ENCODE peak calls at places on chromosomes 2 and 18, in five cellular contexts. J is IMR-90, O is A549, D is HepG2, G is K562. N is an unnamed sample.

GRCh38 chr18:69759046-69759445 is 188.6 kb downstream of the CD226 start:
- DNase-seq in J (peak), O (no peak), D (no peak), G (no peak), N (no peak)

GRCh38 chr2:192827735-192828134 is 633.0 kb upstream of the TMEFF2 start:
- DNase-seq in J (no peak), O (no peak), D (no peak), G (no peak), N (no peak)

GRCh38 chr2:84441036-84441435 is 18.0 kb downstream of the SUCLG1 start:
- DNase-seq in J (peak), O (no peak), D (no peak), G (no peak), N (no peak)

GRCh38 chr2:27807476-27807875 is 36.0 kb downstream of the MRPL33 start:
- DNase-seq in J (peak), O (no peak), D (peak), G (peak), N (no peak)

GRCh38 chr2:48845719-48846118 is 90.2 kb upstream of the LHCGR start:
- DNase-seq in J (no peak), O (no peak), D (no peak), G (no peak), N (no peak)

GRCh38 chr2:100822587-100823248 is 2.8 kb downstream of the NPAS2 start:
- DNase-seq in J (peak), O (no peak), D (peak), G (no peak), N (no peak)

GRCh38 chr2:129923265-129924141 is 56.0 kb upstream of the RAB6C start:
- DNase-seq in J (peak), O (no peak), D (peak), G (peak), N (no peak)

GRCh38 chr18:69397096-69397495 is 3.6 kb upstream of the DOK6 start:
- DNase-seq in J (peak), O (no peak), D (no peak), G (no peak), N (no peak)

GRCh38 chr2:208783184-208783583 is 376.6 kb downstream of the PTH2R start:
- DNase-seq in J (no peak), O (no peak), D (peak), G (no peak), N (no peak)

GRCh38 chr2:173355866-173356508 is 1.3 kb downstream of the CDCA7 start:
- DNase-seq in J (no peak), O (no peak), D (peak), G (no peak), N (no peak)

GRCh38 chr2:21454839-21455238 is 331.1 kb downstream of the TDRD15 start:
- DNase-seq in J (no peak), O (no peak), D (no peak), G (no peak), N (no peak)

GRCh38 chr2:152635635-152636298 is 81.5 kb downstream of the PRPF40A start:
- DNase-seq in J (peak), O (peak), D (peak), G (peak), N (no peak)

GRCh38 chr2:165112789-165113188 is 91.1 kb downstream of the SCN3A start:
- DNase-seq in J (no peak), O (no peak), D (no peak), G (no peak), N (no peak)

GRCh38 chr2:164981217-164981990 is 26.1 kb upstream of the SLC38A11 start:
- DNase-seq in J (peak), O (no peak), D (no peak), G (no peak), N (no peak)

GRCh38 chr18:23578891-23579653 is 7.2 kb downstream of the NPC1 start:
- DNase-seq in J (peak), O (no peak), D (no peak), G (no peak), N (no peak)

GRCh38 chr18:79662051-79662450 is 17.6 kb upstream of the CTDP1 start:
- DNase-seq in J (no peak), O (no peak), D (no peak), G (no peak), N (no peak)

GRCh38 chr18:63890950-63891304 is 3.4 kb downstream of the SERPINB2 start:
- DNase-seq in J (peak), O (peak), D (peak), G (no peak), N (no peak)

GRCh38 chr2:27086722-27087446 is at the start of gene KHK:
- DNase-seq in J (no peak), O (peak), D (peak), G (peak), N (no peak)

GRCh38 chr18:24841536-24841935 is 381.1 kb downstream of the HRH4 start:
- DNase-seq in J (peak), O (no peak), D (no peak), G (no peak), N (no peak)

GRCh38 chr2:177900091-177900490 is 172.5 kb downstream of the PDE11A start:
- DNase-seq in J (no peak), O (no peak), D (no peak), G (no peak), N (no peak)

GRCh38 chr2:96423281-96423680 is 81.9 kb downstream of the NEURL3 start:
- DNase-seq in J (no peak), O (no peak), D (no peak), G (no peak), N (no peak)

GRCh38 chr2:237262838-237263771 is 150.9 kb downstream of the COL6A3 start:
- DNase-seq in J (peak), O (no peak), D (no peak), G (no peak), N (no peak)

GRCh38 chr2:66565291-66565690 is 130.4 kb downstream of the MEIS1 start:
- DNase-seq in J (peak), O (no peak), D (no peak), G (no peak), N (no peak)

GRCh38 chr2:30828586-30828985 is 21.3 kb upstream of the CAPN13 start:
- DNase-seq in J (no peak), O (no peak), D (no peak), G (no peak), N (no peak)

GRCh38 chr2:145832681-145833080 is 1312.8 kb upstream of the ZEB2 start:
- DNase-seq in J (no peak), O (no peak), D (no peak), G (no peak), N (no peak)

GRCh38 chr18:49757513-49758262 is 55.6 kb downstream of the ACAA2 start:
- DNase-seq in J (no peak), O (no peak), D (no peak), G (peak), N (no peak)

GRCh38 chr2:233852056-233852455 is 2.3 kb downstream of the HJURP start:
- DNase-seq in J (no peak), O (no peak), D (no peak), G (no peak), N (no peak)

GRCh38 chr2:85132834-85133637 is at the start of gene TCF7L1:
- DNase-seq in J (peak), O (peak), D (peak), G (peak), N (no peak)

GRCh38 chr2:72969706-72970105 is 52.4 kb downstream of the EMX1 start:
- DNase-seq in J (no peak), O (no peak), D (no peak), G (no peak), N (no peak)

GRCh38 chr2:102698369-102699111 is 63.3 kb upstream of the TMEM182 start:
- DNase-seq in J (no peak), O (no peak), D (no peak), G (peak), N (no peak)
- TF ChIP-seq BHLHE40 in J (no peak), O (no peak), D (no peak), G (no peak), N (no peak)

GRCh38 chr18:45677408-45677807 is 46.6 kb upstream of the SLC14A1 start:
- DNase-seq in J (no peak), O (no peak), D (no peak), G (no peak), N (no peak)
- H3K27ac ChIP-seq in J (no peak), O (no peak), D (no peak), G (no peak), N (no peak)

GRCh38 chr2:111118455-111119003 is 2.2 kb upstream of the BCL2L11 start:
- DNase-seq in J (no peak), O (no peak), D (no peak), G (no peak), N (no peak)

GRCh38 chr2:111117666-111118454 is 2.9 kb upstream of the BCL2L11 start:
- DNase-seq in J (peak), O (peak), D (no peak), G (no peak), N (no peak)

GRCh38 chr2:111119847-111120252 is 864 bp upstream of the BCL2L11 start:
- DNase-seq in J (no peak), O (no peak), D (no peak), G (no peak), N (no peak)

GRCh38 chr2:111120253-111121027 is at the start of gene BCL2L11:
- DNase-seq in J (peak), O (peak), D (peak), G (peak), N (no peak)

DNA sequence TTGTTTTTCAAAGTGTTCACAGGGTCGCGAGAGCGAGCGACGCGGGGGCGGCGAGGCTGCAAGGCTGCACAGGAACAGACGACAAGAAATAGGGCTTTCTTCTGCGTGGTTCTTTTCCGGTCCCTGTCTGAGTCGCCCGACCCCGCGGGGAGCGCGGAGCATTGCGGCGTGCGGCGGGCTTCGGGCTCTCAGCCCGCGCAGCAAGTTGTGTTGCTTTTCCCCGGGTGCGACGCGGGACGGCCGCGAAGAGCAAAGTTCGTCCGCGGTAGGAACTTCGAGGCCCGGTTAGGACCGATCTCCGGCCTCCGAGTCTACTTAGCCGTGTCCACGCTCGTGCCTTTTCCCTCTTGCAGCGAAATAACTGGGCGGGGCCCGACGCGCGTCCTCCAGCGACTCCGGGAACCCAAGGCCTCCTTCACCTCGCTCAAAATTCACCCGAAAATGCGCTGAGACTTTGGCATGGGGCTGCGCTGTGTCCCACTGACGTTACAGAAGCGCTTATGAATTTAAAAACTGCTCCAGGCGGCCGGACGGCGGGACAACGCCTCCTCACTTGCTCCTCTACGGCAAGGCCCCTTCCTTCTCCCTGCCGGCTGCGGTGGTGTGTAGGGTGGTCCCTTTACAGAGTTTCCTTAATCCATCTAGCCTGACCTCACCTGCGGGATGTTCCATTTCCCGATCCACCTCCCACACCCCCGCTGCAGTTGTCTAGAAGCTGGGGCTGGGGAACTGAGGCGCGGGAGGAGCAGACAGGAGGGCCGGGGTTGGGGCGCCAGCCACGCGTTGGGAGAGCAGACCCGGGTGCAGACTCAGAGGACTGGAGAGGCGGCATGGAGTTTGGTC is 1.5 kb upstream of the BCL2L11 start:
- DNase-seq in J (no peak), O (no peak), D (no peak), G (no peak), N (no peak)
- TF ChIP-seq BHLHE40 in J (no peak), O (no peak), D (no peak), G (no peak), N (no peak)

GRCh38 chr2:105388971-105389381 is 9.9 kb downstream of the FHL2 start:
- DNase-seq in J (peak), O (no peak), D (no peak), G (no peak), N (no peak)
- H3K27ac ChIP-seq in J (peak), O (no peak), D (no peak), G (no peak), N (no peak)

GRCh38 chr18:634551-635045 is 22.9 kb upstream of the TYMS start:
- DNase-seq in J (no peak), O (no peak), D (no peak), G (no peak), N (no peak)

GRCh38 chr18:629303-630150 is 27.9 kb upstream of the TYMS start:
- DNase-seq in J (no peak), O (peak), D (no peak), G (no peak), N (no peak)

GRCh38 chr18:631560-631959 is 25.9 kb upstream of the TYMS start:
- DNase-seq in J (no peak), O (no peak), D (no peak), G (no peak), N (no peak)

DNA sequence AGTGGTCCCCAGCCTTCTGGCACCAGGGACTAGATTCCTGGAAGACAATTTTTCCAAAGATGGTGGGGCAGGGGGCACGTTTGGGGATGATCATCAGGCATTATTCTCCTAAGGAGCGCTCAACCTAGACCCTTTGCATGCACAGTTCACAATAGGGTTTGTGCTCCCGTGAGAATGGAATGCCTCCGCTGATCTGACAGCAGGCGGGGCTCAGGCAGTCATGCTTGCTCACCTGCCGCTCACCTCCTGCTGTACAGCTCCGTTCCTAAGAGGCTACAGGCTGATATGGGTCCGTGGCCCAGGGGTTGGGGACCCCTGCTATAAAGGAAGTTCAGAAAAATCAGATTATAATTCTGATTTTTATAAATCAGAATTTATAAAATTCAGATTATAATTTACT is 22.3 kb upstream of the TYMS start:
- DNase-seq in J (no peak), O (no peak), D (no peak), G (no peak), N (no peak)
- TF ChIP-seq BHLHE40 in J (no peak), O (no peak), D (no peak), G (no peak), N (no peak)

GRCh38 chr2:138780451-138780880 is 276 bp upstream of the NXPH2 start:
- DNase-seq in J (no peak), O (no peak), D (no peak), G (no peak), N (no peak)
- H3K27ac ChIP-seq in J (no peak), O (peak), D (no peak), G (no peak), N (no peak)

GRCh38 chr2:15316370-15316814 is 244.7 kb downstream of the NBAS start:
- DNase-seq in J (no peak), O (no peak), D (no peak), G (no peak), N (no peak)
- TF ChIP-seq BHLHE40 in J (no peak), O (no peak), D (no peak), G (no peak), N (no peak)